ENCODE peak calls at places on chromosomes 5 and 9, in nine cellular contexts. B is erythroblast; U is A549; D is PC-9; C is hypothalamus; Y is stimulated activated CD4-positive, alpha-beta T cell treated with anti-CD3 and anti-CD28 coated beads, Interleukin-12 subunit alpha, Interleukin-12 subunit beta, amount 100 ng/mL, for 48 hours; F is IMR-90; O is neuronal stem cell; R is HTR-8/SVneo. X is an unnamed sample.

GRCh38 chr5:11520241-11520929 is 383.9 kb downstream of the CTNND2 start:
- DNase-seq in R (no peak), D (no peak), F (no peak), U (no peak), Y (no peak), B (no peak), O (no peak), C (no peak), X (no peak)

GRCh38 chr9:99732715-99733114 is 89.0 kb upstream of the NR4A3 start:
- DNase-seq in F (no peak), Y (no peak), R (no peak), O (no peak), B (no peak), D (no peak), U (no peak), C (no peak), X (no peak)

GRCh38 chr5:10590226-10591047 is 26.6 kb downstream of the ANKRD33B start:
- DNase-seq in R (peak; percentile 85), O (no peak), Y (no peak), U (peak; percentile 72), C (no peak), D (peak; percentile 79), F (peak; percentile 69), B (peak; percentile 27), X (peak; percentile 32)

GRCh38 chr9:126206099-126206498 is 120.5 kb upstream of the MVB12B start:
- DNase-seq in F (no peak), Y (no peak), O (no peak), R (no peak), D (no peak), B (no peak), C (no peak), U (no peak), X (no peak)

GRCh38 chr5:65886387-65886786 is 40.0 kb upstream of the ERBIN start:
- DNase-seq in O (no peak), U (no peak), C (no peak), Y (no peak), F (no peak), D (no peak), B (no peak), R (no peak), X (no peak)

GRCh38 chr9:70257991-70258691 is 637 bp upstream of the SMC5 start:
- DNase-seq in O (peak; percentile 36), Y (peak; percentile 12), B (peak; percentile 66), R (no peak), D (peak; percentile 64), U (no peak), C (peak; percentile 65), F (peak; percentile 48), X (no peak)

GRCh38 chr5:149407331-149408251 is 28.5 kb upstream of the IL17B start:
- DNase-seq in U (no peak), R (no peak), Y (no peak), B (no peak), O (no peak), C (no peak), D (no peak), F (no peak), X (peak; percentile 61)

GRCh38 chr5:69477170-69477569 is 15.4 kb upstream of the OCLN start:
- DNase-seq in Y (no peak), O (no peak), C (no peak), D (no peak), B (no peak), U (no peak), F (no peak), R (no peak), X (peak; percentile 31)

GRCh38 chr9:77420641-77421040 is 227.5 kb downstream of the GNA14 start:
- DNase-seq in O (no peak), R (no peak), Y (no peak), B (no peak), C (no peak), U (no peak), F (no peak), D (no peak), X (no peak)

GRCh38 chr5:78522476-78523105 is 126.0 kb downstream of the LHFPL2 start:
- DNase-seq in F (no peak), O (no peak), B (peak; percentile 34), Y (no peak), D (no peak), R (no peak), U (no peak), C (no peak), X (no peak)